ENCODE peak calls at places on chromosome 6, in four cellular contexts. One of them, this sample, is unnamed. For H3K4me1 and H3K36me3, the result is how much of the 10 kb centered on the place peaks cover.

GRCh38 chr6:38305995-38306681 is 333.6 kb downstream of the BTBD9 start:
- DNase-seq in neuronal stem cell: no peak
- DNase-seq in heart left ventricle: no peak
- DNase-seq in fibroblast of lung: no peak
- DNase-seq in this sample: no peak

GRCh38 chr6:154606457-154606856 is 96.0 kb upstream of the CNKSR3 start:
- DNase-seq in fibroblast of lung: no peak
- DNase-seq in neuronal stem cell: no peak
- DNase-seq in heart left ventricle: no peak
- DNase-seq in this sample: no peak

GRCh38 chr6:35046098-35046497 is 95.0 kb downstream of the TCP11 start:
- DNase-seq in neuronal stem cell: peak
- DNase-seq in fibroblast of lung: no peak
- DNase-seq in heart left ventricle: no peak
- DNase-seq in this sample: no peak

GRCh38 chr6:136668571-136668970 is 118.3 kb upstream of the MAP7 start:
- DNase-seq in fibroblast of lung: no peak
- DNase-seq in heart left ventricle: no peak
- DNase-seq in neuronal stem cell: no peak
- DNase-seq in this sample: no peak

GRCh38 chr6:27668442-27669275 is 195.8 kb upstream of the ZNF184 start:
- DNase-seq in heart left ventricle: no peak
- DNase-seq in neuronal stem cell: no peak
- DNase-seq in fibroblast of lung: peak
- DNase-seq in this sample: peak

GRCh38 chr6:30344868-30345671 is at the start of gene RPP21:
- DNase-seq in heart left ventricle: peak
- DNase-seq in fibroblast of lung: peak
- DNase-seq in neuronal stem cell: peak
- DNase-seq in this sample: peak

GRCh38 chr6:31130751-31131150 is 8.1 kb downstream of the PSORS1C2 start:
- DNase-seq in heart left ventricle: no peak
- DNase-seq in fibroblast of lung: no peak
- DNase-seq in neuronal stem cell: no peak
- DNase-seq in this sample: no peak

GRCh38 chr6:43274916-43275597 is 23.0 kb upstream of the SLC22A7 start:
- DNase-seq in heart left ventricle: no peak
- DNase-seq in neuronal stem cell: no peak
- DNase-seq in fibroblast of lung: no peak
- DNase-seq in this sample: no peak

GRCh38 chr6:149884215-149884614 is 13.7 kb downstream of the RAET1E start:
- DNase-seq in neuronal stem cell: no peak
- DNase-seq in fibroblast of lung: peak
- DNase-seq in heart left ventricle: peak
- DNase-seq in this sample: no peak

GRCh38 chr6:79048611-79049010 is 29.4 kb downstream of the PHIP start:
- DNase-seq in neuronal stem cell: no peak
- DNase-seq in fibroblast of lung: peak
- DNase-seq in heart left ventricle: no peak
- DNase-seq in this sample: peak

GRCh38 chr6:99338188-99338587 is 11.3 kb downstream of the FAXC start:
- DNase-seq in fibroblast of lung: no peak
- DNase-seq in heart left ventricle: no peak
- DNase-seq in neuronal stem cell: no peak
- DNase-seq in this sample: no peak

GRCh38 chr6:156057869-156058268 is 602.2 kb upstream of the NOX3 start:
- DNase-seq in fibroblast of lung: no peak
- DNase-seq in neuronal stem cell: no peak
- DNase-seq in heart left ventricle: no peak
- DNase-seq in this sample: no peak

GRCh38 chr6:41657131-41658094 is 19.1 kb downstream of the MDFI start:
- DNase-seq in heart left ventricle: no peak
- DNase-seq in fibroblast of lung: no peak
- DNase-seq in neuronal stem cell: no peak
- DNase-seq in this sample: no peak

GRCh38 chr6:129890164-129890563 is 29.0 kb upstream of the TMEM244 start:
- DNase-seq in fibroblast of lung: peak
- DNase-seq in heart left ventricle: no peak
- DNase-seq in neuronal stem cell: no peak
- DNase-seq in this sample: no peak

GRCh38 chr6:41712651-41713103 is 22.7 kb downstream of the TFEB start:
- DNase-seq in heart left ventricle: peak
- DNase-seq in fibroblast of lung: peak
- DNase-seq in neuronal stem cell: no peak
- DNase-seq in this sample: no peak

GRCh38 chr6:104483225-104483834 is 376.4 kb downstream of the HACE1 start:
- DNase-seq in heart left ventricle: no peak
- DNase-seq in fibroblast of lung: peak
- DNase-seq in neuronal stem cell: no peak
- DNase-seq in this sample: no peak

GRCh38 chr6:162526960-162527359 is 200.6 kb downstream of the PRKN start:
- DNase-seq in heart left ventricle: no peak
- DNase-seq in fibroblast of lung: no peak
- DNase-seq in neuronal stem cell: no peak
- DNase-seq in this sample: no peak

GRCh38 chr6:142339969-142340368 is 38.2 kb downstream of the ADGRG6 start:
- DNase-seq in neuronal stem cell: no peak
- DNase-seq in fibroblast of lung: no peak
- DNase-seq in heart left ventricle: no peak
- DNase-seq in this sample: no peak

GRCh38 chr6:8225113-8225512 is 122.8 kb upstream of the EEF1E1 start:
- DNase-seq in heart left ventricle: no peak
- DNase-seq in fibroblast of lung: no peak
- DNase-seq in neuronal stem cell: no peak
- DNase-seq in this sample: no peak

GRCh38 chr6:21437583-21437982 is 156.0 kb upstream of the SOX4 start:
- DNase-seq in heart left ventricle: no peak
- DNase-seq in neuronal stem cell: no peak
- DNase-seq in fibroblast of lung: no peak
- DNase-seq in this sample: no peak

GRCh38 chr6:16600026-16600425 is 161.2 kb downstream of the ATXN1 start:
- DNase-seq in heart left ventricle: no peak
- DNase-seq in fibroblast of lung: no peak
- DNase-seq in neuronal stem cell: no peak
- DNase-seq in this sample: no peak

GRCh38 chr6:96898241-96898851 is 655 bp upstream of the NDUFAF4 start:
- DNase-seq in neuronal stem cell: no peak
- DNase-seq in fibroblast of lung: peak
- DNase-seq in heart left ventricle: no peak
- DNase-seq in this sample: no peak

GRCh38 chr6:27605401-27606342 is 132.8 kb upstream of the ZNF184 start:
- DNase-seq in neuronal stem cell: peak
- DNase-seq in heart left ventricle: no peak
- DNase-seq in fibroblast of lung: peak
- DNase-seq in this sample: peak

GRCh38 chr6:7108964-7109836 is 1.4 kb downstream of the RREB1 start:
- DNase-seq in heart left ventricle: peak
- DNase-seq in fibroblast of lung: peak
- DNase-seq in neuronal stem cell: no peak
- DNase-seq in this sample: peak

GRCh38 chr6:53441761-53442160 is 93.0 kb upstream of the ELOVL5 start:
- DNase-seq in heart left ventricle: no peak
- DNase-seq in fibroblast of lung: peak
- DNase-seq in neuronal stem cell: no peak
- DNase-seq in this sample: no peak

GRCh38 chr6:155678361-155678760 is 222.7 kb upstream of the NOX3 start:
- DNase-seq in heart left ventricle: no peak
- DNase-seq in neuronal stem cell: no peak
- DNase-seq in fibroblast of lung: peak
- DNase-seq in this sample: no peak

GRCh38 chr6:1756472-1757129 is 146.9 kb downstream of the FOXC1 start:
- DNase-seq in neuronal stem cell: no peak
- DNase-seq in fibroblast of lung: no peak
- DNase-seq in heart left ventricle: peak
- DNase-seq in this sample: no peak

GRCh38 chr6:52995913-52996685 is 1.0 kb upstream of the GSTA4 start:
- DNase-seq in heart left ventricle: peak
- DNase-seq in fibroblast of lung: peak
- DNase-seq in neuronal stem cell: peak
- DNase-seq in this sample: peak

GRCh38 chr6:85644374-85644762 is 1.7 kb upstream of the SYNCRIP start:
- DNase-seq in fibroblast of lung: no peak
- DNase-seq in neuronal stem cell: no peak
- DNase-seq in heart left ventricle: no peak
- DNase-seq in this sample: no peak

GRCh38 chr6:33975631-33976424 is 170.1 kb downstream of the GRM4 start:
- DNase-seq in neuronal stem cell: peak
- DNase-seq in fibroblast of lung: no peak
- DNase-seq in heart left ventricle: no peak
- DNase-seq in this sample: no peak

GRCh38 chr6:99745651-99746050 is 139.0 kb downstream of the PRDM13 start:
- DNase-seq in heart left ventricle: no peak
- DNase-seq in neuronal stem cell: no peak
- DNase-seq in fibroblast of lung: no peak
- DNase-seq in this sample: no peak

GRCh38 chr6:116512709-116513108 is 1.3 kb downstream of the CALHM5 start:
- DNase-seq in heart left ventricle: no peak
- DNase-seq in fibroblast of lung: no peak
- DNase-seq in neuronal stem cell: no peak
- DNase-seq in this sample: no peak

GRCh38 chr6:116512155-116512559 is 718 bp downstream of the CALHM5 start:
- DNase-seq in neuronal stem cell: no peak
- DNase-seq in heart left ventricle: no peak
- DNase-seq in fibroblast of lung: peak
- DNase-seq in this sample: no peak

GRCh38 chr6:116514103-116514502 is 2.7 kb downstream of the CALHM5 start:
- DNase-seq in fibroblast of lung: no peak
- DNase-seq in heart left ventricle: no peak
- DNase-seq in neuronal stem cell: no peak
- DNase-seq in this sample: no peak

GRCh38 chr6:116511424-116512131 is at the start of gene CALHM5:
- DNase-seq in neuronal stem cell: no peak
- DNase-seq in heart left ventricle: peak
- DNase-seq in fibroblast of lung: peak
- DNase-seq in this sample: peak

GRCh38 chr6:116513224-116513875 is 1.9 kb downstream of the CALHM5 start:
- DNase-seq in neuronal stem cell: no peak
- DNase-seq in heart left ventricle: no peak
- DNase-seq in fibroblast of lung: no peak
- DNase-seq in this sample: no peak
- H3K4me3 ChIP-seq in neuronal stem cell: no peak
- H3K4me3 ChIP-seq in heart left ventricle: peak
- H3K4me3 ChIP-seq in fibroblast of lung: peak
- H3K4me3 ChIP-seq in this sample: no peak

DNA sequence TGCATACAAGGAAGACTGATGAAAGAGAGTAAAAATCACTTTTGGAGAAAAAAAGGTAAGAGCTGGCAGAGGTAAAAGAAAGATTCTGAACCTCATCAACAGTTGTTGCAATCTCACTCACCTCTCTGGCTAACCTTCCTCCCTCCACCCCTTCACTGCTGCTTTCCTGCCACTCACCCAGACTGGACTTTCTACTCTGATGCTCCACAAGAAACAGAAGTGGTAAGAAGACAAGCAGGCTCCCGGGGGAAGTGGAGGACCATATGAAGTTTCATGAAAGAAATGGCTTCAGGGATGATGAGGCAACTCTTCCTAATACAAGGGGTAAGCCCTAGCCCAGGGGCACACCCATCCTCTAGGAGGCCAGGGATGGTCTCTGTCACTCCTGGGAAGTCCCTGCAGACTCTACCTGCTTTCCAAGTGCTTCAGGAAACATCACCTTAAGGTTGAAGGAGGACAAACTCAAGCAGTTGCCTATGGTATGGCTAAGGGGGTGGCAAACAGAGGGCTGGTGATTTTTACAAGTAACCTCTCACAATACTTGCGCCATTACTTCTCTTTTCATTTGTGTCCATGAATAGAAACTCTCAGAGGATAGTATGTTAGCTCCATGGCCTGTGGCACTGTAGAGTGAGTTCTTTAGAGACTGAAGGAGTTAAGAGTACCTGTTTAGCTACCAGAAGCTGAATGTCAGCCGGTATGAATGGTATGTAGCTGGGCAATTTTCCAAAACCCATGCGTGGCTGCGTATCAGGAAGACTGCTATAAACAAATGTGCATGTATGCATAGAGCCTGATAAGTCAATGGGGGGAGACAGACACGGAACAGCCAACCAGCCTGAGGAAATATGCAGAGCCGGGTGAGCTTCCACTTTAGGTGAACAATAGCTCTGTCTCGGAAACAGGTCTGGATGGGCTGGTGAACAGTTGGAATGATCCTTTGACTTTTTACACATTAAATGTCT is 112.0 kb downstream of the BACH2 start:
- DNase-seq in heart left ventricle: no peak
- DNase-seq in fibroblast of lung: no peak
- DNase-seq in neuronal stem cell: no peak
- DNase-seq in this sample: no peak
- H3K4me1 ChIP-seq in heart left ventricle: under half
- H3K4me1 ChIP-seq in fibroblast of lung: under half
- H3K4me1 ChIP-seq in neuronal stem cell: under half
- H3K4me1 ChIP-seq in this sample: under half

DNA sequence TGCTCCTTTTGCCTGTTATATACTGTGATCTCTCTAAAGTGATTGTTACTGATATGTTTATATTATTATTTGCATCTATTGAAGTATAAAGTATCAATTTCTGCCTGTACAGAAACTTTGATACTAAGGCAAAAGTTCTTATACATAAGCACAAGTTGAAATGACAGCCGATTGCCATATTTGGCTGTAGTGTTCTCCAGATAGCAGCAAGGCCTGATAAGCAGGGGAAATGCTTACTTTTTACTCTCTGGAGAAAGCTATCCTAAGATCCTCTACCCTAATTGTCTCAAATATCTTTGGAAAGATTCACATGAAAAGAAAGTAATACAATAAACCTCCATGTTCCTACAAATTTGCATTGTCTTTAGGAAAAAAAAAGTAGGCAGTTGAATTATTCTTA is 31.4 kb downstream of the SENP6 start:
- DNase-seq in neuronal stem cell: no peak
- DNase-seq in heart left ventricle: no peak
- DNase-seq in fibroblast of lung: no peak
- DNase-seq in this sample: no peak
- H3K36me3 ChIP-seq in neuronal stem cell: half or more
- H3K36me3 ChIP-seq in heart left ventricle: under half
- H3K36me3 ChIP-seq in fibroblast of lung: under half
- H3K36me3 ChIP-seq in this sample: half or more

GRCh38 chr6:122043421-122043820 is 356.0 kb upstream of the HSF2 start:
- DNase-seq in neuronal stem cell: no peak
- DNase-seq in fibroblast of lung: no peak
- DNase-seq in heart left ventricle: no peak
- DNase-seq in this sample: no peak
- H3K4me3 ChIP-seq in neuronal stem cell: no peak
- H3K4me3 ChIP-seq in fibroblast of lung: no peak
- H3K4me3 ChIP-seq in heart left ventricle: no peak
- H3K4me3 ChIP-seq in this sample: no peak

GRCh38 chr6:36660771-36661471 is 17.6 kb upstream of the CDKN1A start:
- DNase-seq in heart left ventricle: peak
- DNase-seq in neuronal stem cell: peak
- DNase-seq in fibroblast of lung: peak
- DNase-seq in this sample: no peak
- H3K4me1 ChIP-seq in heart left ventricle: under half
- H3K4me1 ChIP-seq in neuronal stem cell: under half
- H3K4me1 ChIP-seq in fibroblast of lung: under half
- H3K4me1 ChIP-seq in this sample: under half